ENCODE peak calls at places on chromosomes 3 and 15, in four cellular contexts. S, U, I and E are unnamed samples.

GRCh38 chr3:193134895-193135294 is 106.1 kb upstream of the PLAAT1 start:
- DNase-seq in I (peak), S (peak), U (no peak), E (peak)

GRCh38 chr15:91517491-91518200 is 335.9 kb upstream of the SLCO3A1 start:
- DNase-seq in S (no peak), U (no peak), I (no peak), E (no peak)

GRCh38 chr3:17672506-17672905 is 69.9 kb downstream of the TBC1D5 start:
- DNase-seq in U (no peak), S (no peak), I (no peak), E (no peak)

GRCh38 chr15:101372149-101372577 is 77.1 kb upstream of the SNRPA1 start:
- DNase-seq in S (no peak), I (no peak), U (no peak), E (no peak)

GRCh38 chr3:129439381-129439816 is 349 bp downstream of the MBD4 start:
- DNase-seq in I (no peak), U (no peak), S (peak), E (peak)

GRCh38 chr15:62360286-62360685 is 195.2 kb upstream of the C2CD4B start:
- DNase-seq in S (no peak), I (no peak), U (no peak), E (no peak)

GRCh38 chr3:138051946-138052802 is 42.2 kb downstream of the CLDN18 start:
- DNase-seq in S (no peak), U (peak), I (no peak), E (peak)

GRCh38 chr3:149339931-149340309 is 6.5 kb upstream of the TM4SF18 start:
- DNase-seq in S (peak), U (peak), I (peak), E (peak)

GRCh38 chr3:156291269-156292123 is 171.1 kb downstream of the KCNAB1 start:
- DNase-seq in U (no peak), S (no peak), I (no peak), E (no peak)

GRCh38 chr3:106560451-106560966 is 691.7 kb upstream of the CBLB start:
- DNase-seq in I (peak), U (no peak), S (no peak), E (peak)

GRCh38 chr15:44782516-44782915 is 46.2 kb downstream of the TRIM69 start:
- DNase-seq in U (no peak), I (peak), S (no peak), E (no peak)

GRCh38 chr15:39312984-39313383 is 267.9 kb upstream of the THBS1 start:
- DNase-seq in I (no peak), S (no peak), U (peak), E (no peak)
- TF ChIP-seq CTCF in I (peak), S (no peak), U (peak), E (no peak)

GRCh38 chr3:21752749-21753347 is 1.8 kb upstream of the ZNF385D start:
- DNase-seq in U (no peak), I (no peak), S (peak), E (no peak)
- TF ChIP-seq CTCF in U (peak), I (peak), S (no peak), E (no peak)

GRCh38 chr3:18847583-18848197 is 300.6 kb upstream of the KCNH8 start:
- DNase-seq in I (no peak), S (no peak), U (peak), E (peak)
- TF ChIP-seq CTCF in I (peak), S (no peak), U (peak), E (peak)

DNA sequence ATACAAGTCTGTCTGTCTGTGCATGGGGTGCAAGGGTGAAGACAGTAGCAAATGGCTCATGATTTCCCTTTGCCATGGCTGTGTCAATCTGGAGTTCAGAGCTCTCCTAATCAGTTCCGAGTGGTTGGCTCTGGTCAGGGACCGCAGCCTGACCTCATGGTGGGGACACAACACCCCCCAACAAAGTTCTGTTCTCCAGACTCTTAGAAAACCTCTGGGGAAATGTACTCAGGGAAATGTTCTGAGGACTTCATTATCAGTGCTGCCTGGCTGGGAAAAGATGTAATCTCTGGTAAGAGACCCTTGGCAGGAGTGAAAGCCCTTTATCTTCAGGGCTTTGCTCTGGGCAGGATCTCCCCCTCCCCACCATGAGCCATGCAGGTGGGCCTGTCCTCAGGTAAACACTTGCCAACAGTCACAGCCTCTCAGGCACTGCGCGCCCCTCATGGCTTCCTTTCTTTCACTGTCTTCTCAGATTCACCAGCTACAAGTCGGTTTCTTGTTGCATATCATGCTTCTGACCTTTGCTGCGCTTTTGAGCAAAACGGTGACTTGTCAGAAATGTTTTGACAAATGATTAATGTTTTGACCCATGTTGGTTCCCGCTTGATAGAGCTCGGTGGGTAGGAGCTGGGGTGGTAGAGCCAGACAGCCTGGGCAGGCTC is 95.5 kb downstream of the ST6GAL1 start:
- DNase-seq in I (no peak), U (no peak), S (no peak), E (no peak)
- TF ChIP-seq CTCF in I (no peak), U (no peak), S (no peak), E (no peak)

GRCh38 chr3:179853176-179853575 is 183.6 kb downstream of the PEX5L start:
- DNase-seq in U (no peak), I (no peak), S (no peak), E (no peak)

DNA sequence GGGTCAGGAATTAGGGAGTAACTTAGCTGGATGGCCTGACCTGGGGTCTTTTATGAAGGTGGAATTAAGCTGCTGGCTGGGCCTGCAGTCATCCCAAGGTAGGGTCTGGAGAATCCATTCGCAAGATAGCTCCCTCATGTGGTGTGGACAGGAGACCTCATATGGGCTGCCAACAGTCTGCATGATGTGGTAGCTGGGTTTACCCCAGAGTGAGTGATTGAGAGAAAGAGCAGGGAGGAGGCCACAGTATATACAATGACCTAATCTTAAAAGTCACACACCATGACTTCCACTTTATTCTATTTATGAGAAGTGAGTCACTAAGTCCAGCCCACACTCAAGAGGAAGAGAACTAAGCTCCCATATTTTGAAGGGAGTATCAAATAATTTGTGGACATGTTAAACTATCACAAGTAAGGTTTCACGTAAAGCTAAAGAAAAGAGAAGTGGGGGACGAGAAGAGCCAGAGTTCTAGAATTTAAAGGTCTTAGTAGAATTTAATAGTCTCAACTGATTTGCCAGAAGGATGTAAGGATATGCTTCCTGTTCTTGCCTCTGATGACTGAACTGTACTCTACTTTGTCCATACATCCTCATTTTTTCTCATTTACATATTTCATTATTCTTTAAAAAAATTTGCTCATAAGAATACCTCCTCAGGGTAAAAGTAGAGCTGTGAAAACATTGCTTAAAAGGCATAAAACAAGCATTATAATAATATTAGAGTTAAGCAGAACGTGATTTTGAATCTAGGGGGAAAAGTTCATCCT is 184.4 kb downstream of the PEX5L start:
- DNase-seq in I (no peak), U (no peak), S (no peak), E (no peak)
- TF ChIP-seq CTCF in I (no peak), U (peak), S (no peak), E (no peak)

GRCh38 chr3:13080591-13080990 is 7.4 kb upstream of the IQSEC1 start:
- DNase-seq in U (no peak), S (peak), I (no peak), E (no peak)

GRCh38 chr3:13081603-13082360 is 8.6 kb upstream of the IQSEC1 start:
- DNase-seq in U (no peak), S (no peak), I (no peak), E (no peak)

GRCh38 chr3:13083898-13084297 is 10.7 kb upstream of the IQSEC1 start:
- DNase-seq in I (no peak), S (no peak), U (no peak), E (no peak)

GRCh38 chr3:13083254-13083653 is 10.0 kb upstream of the IQSEC1 start:
- DNase-seq in I (no peak), S (no peak), U (no peak), E (no peak)

DNA sequence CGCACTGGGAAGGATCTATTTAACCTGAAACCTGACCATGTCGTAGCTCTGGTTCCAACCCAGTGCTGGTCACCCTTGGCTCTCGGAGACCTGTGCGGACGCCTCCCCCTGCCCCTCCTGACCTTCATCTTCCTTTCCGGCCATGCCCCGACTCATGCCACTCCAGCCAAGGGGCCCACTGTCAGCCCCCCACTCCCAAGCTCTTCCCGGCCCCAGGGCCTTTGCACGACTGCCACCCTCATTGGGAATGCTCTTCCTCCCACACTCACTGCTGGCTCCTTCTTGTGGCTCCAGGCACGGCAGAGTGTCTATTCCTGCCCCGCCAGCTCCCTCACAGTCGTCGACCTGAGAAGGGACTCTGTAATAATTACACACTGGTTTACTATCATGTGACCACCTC is 9.4 kb upstream of the IQSEC1 start:
- DNase-seq in U (no peak), I (no peak), S (no peak), E (no peak)
- TF ChIP-seq CTCF in U (no peak), I (no peak), S (no peak), E (no peak)